ENCODE peak calls at places on chromosomes 6 and 20, in five cellular contexts. P is activated T-helper 1 cell treated with Interleukin-2 at 50 U/mL for 16 hours, E is MM.1S, W is Kasumi-1, U is HFF-Myc. V is an unnamed sample.

GRCh38 chr6:162181741-162182401 is 545.7 kb downstream of the PRKN start:
- DNase-seq in P (no peak), E (no peak), W (peak), U (no peak), V (no peak)

GRCh38 chr20:57968111-57968510 is 258.3 kb upstream of the PMEPA1 start:
- DNase-seq in P (no peak), E (no peak), W (no peak), U (no peak), V (no peak)

GRCh38 chr6:356828-357251 is 34.7 kb upstream of the IRF4 start:
- DNase-seq in P (no peak), E (no peak), W (no peak), U (no peak), V (no peak)

GRCh38 chr6:77368660-77369313 is 94.5 kb downstream of the HTR1B start:
- DNase-seq in P (no peak), E (peak), W (no peak), U (no peak), V (no peak)

GRCh38 chr6:51028271-51028670 is 209.6 kb downstream of the TFAP2B start:
- DNase-seq in P (no peak), E (no peak), W (no peak), U (no peak), V (no peak)

GRCh38 chr6:82877213-82878195 is 188.1 kb downstream of the UBE3D start:
- DNase-seq in P (no peak), E (no peak), W (no peak), U (peak), V (no peak)

GRCh38 chr6:31158863-31159855 is 770 bp downstream of the TCF19 start:
- DNase-seq in P (peak), E (peak), W (peak), U (no peak), V (no peak)

GRCh38 chr6:89260310-89260709 is 43.2 kb upstream of the GABRR1 start:
- DNase-seq in P (no peak), E (no peak), W (peak), U (no peak), V (no peak)

GRCh38 chr20:2133318-2134183 is 31.9 kb downstream of the STK35 start:
- DNase-seq in P (no peak), E (no peak), W (no peak), U (no peak), V (peak)

GRCh38 chr6:46979206-46979605 is 57.5 kb upstream of the ADGRF5 start:
- DNase-seq in P (no peak), E (no peak), W (no peak), U (no peak), V (no peak)

GRCh38 chr6:14783594-14783993 is 462.3 kb upstream of the JARID2 start:
- DNase-seq in P (no peak), E (no peak), W (no peak), U (no peak), V (no peak)

GRCh38 chr6:5379647-5380242 is 118.4 kb downstream of the FARS2 start:
- DNase-seq in P (no peak), E (peak), W (peak), U (peak), V (no peak)

GRCh38 chr20:24914388-24915241 is 34.5 kb upstream of the CST7 start:
- DNase-seq in P (no peak), E (no peak), W (no peak), U (no peak), V (no peak)

GRCh38 chr6:73942581-73942980 is 246.6 kb downstream of the CD109 start:
- DNase-seq in P (no peak), E (no peak), W (no peak), U (no peak), V (peak)

GRCh38 chr6:74605942-74606341 is 599.9 kb downstream of the COL12A1 start:
- DNase-seq in P (no peak), E (no peak), W (no peak), U (no peak), V (no peak)

GRCh38 chr6:14880717-14881116 is 365.2 kb upstream of the JARID2 start:
- DNase-seq in P (no peak), E (no peak), W (no peak), U (no peak), V (no peak)

GRCh38 chr6:24431045-24431451 is 28.3 kb downstream of the MRS2 start:
- DNase-seq in P (no peak), E (peak), W (peak), U (peak), V (no peak)

GRCh38 chr20:44173846-44174245 is 13.1 kb downstream of the JPH2 start:
- DNase-seq in P (no peak), E (no peak), W (no peak), U (no peak), V (no peak)

GRCh38 chr6:139759086-139759485 is 384.6 kb upstream of the CITED2 start:
- DNase-seq in P (no peak), E (no peak), W (no peak), U (no peak), V (no peak)

GRCh38 chr20:64156136-64156885 is 7.9 kb upstream of the MYT1 start:
- DNase-seq in P (no peak), E (no peak), W (no peak), U (no peak), V (no peak)

GRCh38 chr6:28401172-28401571 is 1.6 kb upstream of the ZSCAN12 start:
- DNase-seq in P (no peak), E (no peak), W (no peak), U (no peak), V (no peak)

GRCh38 chr6:56475736-56476457 is 166.8 kb downstream of the DST start:
- DNase-seq in P (no peak), E (no peak), W (no peak), U (no peak), V (no peak)

GRCh38 chr20:52953020-52953419 is 19.1 kb upstream of the TSHZ2 start:
- DNase-seq in P (no peak), E (no peak), W (no peak), U (no peak), V (no peak)